ENCODE peak calls at places on chromosomes 16 and 17, in five cellular contexts. H, C, W, D and L are unnamed samples.

GRCh38 chr16:59259074-59259963 is 525.2 kb upstream of the GOT2 start:
- DNase-seq in C (no peak), H (no peak), W (no peak), D (no peak), L (no peak)

GRCh38 chr16:68235882-68236803 is at the start of gene ESRP2:
- DNase-seq in H (peak; percentile 37), D (no peak), W (peak; percentile 95), C (no peak), L (peak; percentile 84)

GRCh38 chr16:25187491-25187795 is 29.3 kb upstream of the AQP8 start:
- DNase-seq in W (no peak), C (no peak), H (no peak), D (no peak), L (no peak)

GRCh38 chr16:46730801-46731690 is 17.1 kb downstream of the MYLK3 start:
- DNase-seq in W (no peak), H (no peak), D (no peak), C (no peak), L (no peak)

GRCh38 chr17:57422574-57423164 is 166.3 kb downstream of the MSI2 start:
- DNase-seq in H (no peak), C (no peak), W (no peak), D (no peak), L (peak; percentile 89)

GRCh38 chr17:63035695-63036094 is 69.7 kb downstream of the TANC2 start:
- DNase-seq in W (no peak), D (peak; percentile 43), C (no peak), H (no peak), L (no peak)

GRCh38 chr16:31221357-31222160 is 4.6 kb upstream of the PYDC1 start:
- DNase-seq in D (no peak), W (no peak), H (no peak), C (no peak), L (no peak)

GRCh38 chr16:83989300-83989699 is 21.3 kb downstream of the NECAB2 start:
- DNase-seq in C (no peak), W (no peak), H (peak; percentile 72), D (no peak), L (no peak)

GRCh38 chr17:72447251-72447640 is 326.4 kb downstream of the SOX9 start:
- DNase-seq in W (no peak), H (no peak), D (no peak), C (no peak), L (no peak)

GRCh38 chr17:82790391-82790790 is 38.5 kb downstream of the TBCD start:
- DNase-seq in W (no peak), C (no peak), H (no peak), D (no peak), L (no peak)

GRCh38 chr17:2691965-2692780 is 19.4 kb downstream of the CLUH start:
- DNase-seq in W (no peak), H (peak; percentile 34), C (no peak), D (no peak), L (no peak)

GRCh38 chr17:42997390-42997983 is 732 bp upstream of the RPL27 start:
- DNase-seq in W (no peak), H (no peak), D (peak; percentile 18), C (no peak), L (no peak)

GRCh38 chr16:50596762-50597450 is 48.7 kb downstream of the NKD1 start:
- DNase-seq in H (no peak), D (no peak), W (no peak), C (no peak), L (no peak)

GRCh38 chr17:56431736-56432135 is 161.8 kb upstream of the NOG start:
- DNase-seq in C (no peak), D (no peak), H (no peak), W (no peak), L (no peak)

GRCh38 chr16:17529982-17530760 is 59.4 kb upstream of the XYLT1 start:
- DNase-seq in W (no peak), C (no peak), D (peak; percentile 94), H (no peak), L (no peak)

GRCh38 chr16:59039066-59039465 is 304.9 kb upstream of the GOT2 start:
- DNase-seq in H (no peak), W (no peak), D (no peak), C (no peak), L (no peak)

GRCh38 chr16:23640669-23640958 is 496 bp downstream of the PALB2 start:
- DNase-seq in D (no peak), C (peak; percentile 28), H (peak; percentile 41), W (no peak), L (no peak)

GRCh38 chr16:52346709-52347108 is 200.2 kb downstream of the TOX3 start:
- DNase-seq in C (no peak), H (no peak), D (no peak), W (no peak), L (no peak)

GRCh38 chr16:84768061-84768797 is 51.6 kb upstream of the CRISPLD2 start:
- DNase-seq in C (no peak), H (peak; percentile 81), D (no peak), W (no peak), L (no peak)

GRCh38 chr16:53626161-53626560 is 77.5 kb downstream of the RPGRIP1L start:
- DNase-seq in W (no peak), C (no peak), D (no peak), H (no peak), L (no peak)
- TF ChIP-seq EZH2phosphoT487 in W (no peak), C (no peak), D (no peak), H (no peak), L (no peak)

DNA sequence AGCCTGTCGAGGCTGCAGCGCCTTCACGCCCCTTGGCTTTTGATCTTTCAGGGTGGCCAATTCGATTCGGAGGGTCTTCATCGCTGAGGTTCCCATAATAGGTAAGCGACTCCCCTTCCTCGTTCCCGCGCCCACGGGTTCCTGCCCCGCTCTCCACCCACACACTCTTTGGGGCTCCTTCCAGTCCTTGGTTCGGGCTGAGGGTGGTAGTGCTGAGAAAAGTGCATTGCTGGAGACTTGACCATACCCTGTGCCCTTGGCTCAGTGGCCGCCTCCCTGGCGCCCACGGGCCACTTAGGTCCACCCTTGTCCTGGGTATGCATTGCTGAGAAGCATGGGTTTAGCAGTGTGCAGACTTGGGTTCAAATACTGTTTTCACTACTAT is 491 bp downstream of the POLR2C start:
- DNase-seq in H (peak; percentile 55), C (no peak), W (no peak), D (no peak), L (no peak)
- TF ChIP-seq EZH2phosphoT487 in H (no peak), C (no peak), W (no peak), D (no peak), L (no peak)

DNA sequence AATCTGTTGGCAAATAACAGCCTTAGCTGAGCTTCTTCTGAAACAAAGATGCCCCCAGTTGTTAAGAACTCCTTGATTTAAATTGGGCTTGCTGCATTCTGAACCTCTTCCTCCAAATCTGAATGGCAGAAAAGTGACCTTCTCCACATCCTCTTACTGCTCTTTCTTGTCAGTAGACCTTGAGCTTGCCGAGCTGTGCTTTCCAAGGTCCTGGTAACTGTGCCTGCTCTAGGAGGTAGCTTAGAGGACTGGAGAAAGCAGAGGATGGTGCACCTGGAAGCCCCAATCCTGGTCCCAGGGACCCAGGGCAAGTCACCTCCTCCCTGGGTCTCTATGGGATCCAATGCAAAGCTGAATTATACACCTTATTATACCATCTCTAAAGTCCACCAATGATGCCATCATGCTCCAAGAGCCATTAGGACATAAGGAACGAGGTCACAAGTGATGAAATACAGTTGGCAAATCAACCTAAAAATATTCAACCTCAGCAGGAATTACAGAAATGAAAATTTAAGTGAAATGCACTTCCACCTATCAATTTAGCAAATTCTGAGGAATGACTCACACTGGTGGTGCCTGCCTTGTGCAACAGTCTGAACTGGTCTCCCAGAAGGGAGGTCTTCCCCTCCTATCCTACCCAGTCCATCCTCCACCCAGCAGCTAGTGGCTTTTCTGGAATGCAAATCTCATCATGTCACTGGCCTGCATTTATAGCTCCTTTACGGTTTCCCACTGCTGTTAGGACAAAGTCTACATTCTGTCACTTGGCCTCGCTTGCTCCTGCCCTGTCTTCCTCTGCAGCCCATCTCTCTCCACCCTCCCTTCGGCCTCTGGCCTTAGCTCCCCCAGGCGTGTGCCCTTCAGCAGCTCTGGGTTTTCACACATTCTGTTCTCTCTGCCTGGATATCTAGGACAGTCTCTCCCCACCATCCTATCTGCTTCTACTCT is 36.6 kb downstream of the TOM1L2 start:
- DNase-seq in C (no peak), W (peak; percentile 76), H (no peak), D (no peak), L (no peak)
- TF ChIP-seq EZH2phosphoT487 in C (no peak), W (no peak), H (no peak), D (no peak), L (no peak)

DNA sequence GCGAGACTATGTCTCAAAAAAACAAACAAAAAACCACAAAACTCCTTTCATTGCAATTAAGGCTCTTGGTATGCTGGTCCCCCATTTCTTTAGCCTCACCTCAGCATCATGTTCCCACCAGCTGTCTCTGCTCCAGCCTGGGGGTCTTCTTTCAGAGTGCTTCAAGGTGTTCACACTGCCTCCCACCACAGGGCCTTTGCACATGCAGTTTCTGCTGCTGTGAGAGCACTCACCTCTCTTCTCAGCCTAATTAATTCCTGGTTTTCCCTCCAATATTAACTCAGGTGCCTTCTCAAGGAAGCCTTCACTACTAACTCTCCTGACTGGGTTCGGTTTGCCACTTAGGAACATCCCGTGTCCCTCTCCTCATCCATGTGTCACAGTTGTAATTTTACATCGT is 15.9 kb upstream of the PIK3R6 start:
- DNase-seq in W (no peak), D (no peak), H (no peak), C (no peak), L (no peak)
- TF ChIP-seq EZH2phosphoT487 in W (no peak), D (no peak), H (no peak), C (no peak), L (no peak)

GRCh38 chr17:48002920-48003685 is 32.2 kb downstream of the CDK5RAP3 start:
- DNase-seq in W (peak; percentile 50), H (peak; percentile 86), D (no peak), C (no peak), L (no peak)
- TF ChIP-seq EZH2phosphoT487 in W (no peak), H (no peak), D (no peak), C (no peak), L (no peak)

DNA sequence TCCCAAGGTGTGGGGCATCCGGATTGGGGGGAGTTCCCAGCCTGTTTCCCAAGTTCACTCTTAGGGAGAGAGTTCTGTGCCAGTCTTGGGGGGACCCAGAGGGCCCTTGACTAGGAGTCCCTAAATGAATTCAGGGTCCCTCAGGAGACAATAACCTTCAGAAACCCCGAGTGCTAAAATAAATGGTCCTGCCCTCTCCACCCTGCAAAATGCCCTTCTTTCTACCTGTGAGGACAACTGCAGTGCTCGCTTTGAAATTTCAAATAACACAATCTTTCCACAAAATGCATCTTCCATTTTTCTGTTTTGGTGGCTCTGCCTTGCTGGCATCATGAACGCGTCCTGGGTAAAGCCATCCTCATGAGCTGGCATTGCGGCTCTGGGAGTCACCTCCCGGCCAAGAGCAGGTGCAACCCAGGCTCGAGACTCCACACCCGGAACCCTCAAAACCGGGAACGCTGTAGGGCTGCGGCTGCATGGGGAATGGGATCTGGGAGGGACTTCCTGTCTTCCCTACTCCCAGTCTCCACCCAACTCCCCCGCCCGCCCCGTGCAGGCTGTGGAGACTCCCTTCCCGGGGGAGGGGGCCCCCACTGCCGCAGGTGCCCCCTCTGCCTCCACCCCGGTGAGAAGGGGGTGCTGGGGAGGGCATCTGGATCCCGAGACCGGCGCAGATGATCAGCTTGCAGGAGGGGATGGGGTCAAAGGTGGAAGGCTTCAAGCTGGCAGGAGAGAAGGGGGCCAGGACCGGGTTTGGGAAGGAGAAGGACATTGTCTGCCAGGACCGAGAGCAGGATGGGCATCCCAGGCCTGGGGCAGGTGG is at the start of gene ZNF205:
- DNase-seq in W (peak; percentile 89), D (no peak), C (no peak), H (peak; percentile 92), L (no peak)
- TF ChIP-seq EZH2phosphoT487 in W (no peak), D (no peak), C (no peak), H (no peak), L (no peak)